ENCODE peak calls at places on chromosome 12, in four cellular contexts. F is naive thymus-derived CD4-positive, alpha-beta T cell; I is aorta; V is kidney. A is an unnamed sample. For H3K36me3 and H3K4me1, the result is how much of the 10 kb centered on the place peaks cover.

GRCh38 chr12:80170915-80171314 is 71.6 kb downstream of the OTOGL start:
- DNase-seq in F (no peak), I (no peak), V (no peak), A (no peak)

GRCh38 chr12:11787921-11788849 is 138.7 kb downstream of the ETV6 start:
- DNase-seq in F (no peak), I (no peak), V (no peak), A (no peak)

GRCh38 chr12:46921754-46922113 is 95.9 kb upstream of the SLC38A4 start:
- DNase-seq in V (no peak), F (no peak), I (no peak), A (no peak)

GRCh38 chr12:6868211-6869048 is 1.1 kb downstream of the TPI1 start:
- DNase-seq in I (no peak), F (no peak), V (peak), A (no peak)

GRCh38 chr12:101909646-101910045 is 32.3 kb downstream of the DRAM1 start:
- DNase-seq in V (no peak), F (no peak), I (no peak), A (no peak)

GRCh38 chr12:2868986-2869385 is 8.0 kb downstream of the FOXM1 start:
- DNase-seq in F (no peak), I (no peak), V (no peak), A (no peak)

GRCh38 chr12:95626854-95627253 is 75.6 kb upstream of the USP44 start:
- DNase-seq in I (no peak), F (no peak), V (no peak), A (no peak)

GRCh38 chr12:127570793-127571360 is 696.1 kb upstream of the TMEM132C start:
- DNase-seq in F (no peak), I (peak), V (no peak), A (no peak)

GRCh38 chr12:82299617-82300016 is 58.6 kb downstream of the CCDC59 start:
- DNase-seq in V (no peak), I (no peak), F (no peak), A (no peak)

GRCh38 chr12:91616401-91616800 is 433.8 kb upstream of the DCN start:
- DNase-seq in F (no peak), I (no peak), V (no peak), A (no peak)

GRCh38 chr12:124454735-124455134 is 112.7 kb downstream of the NCOR2 start:
- DNase-seq in I (peak), V (peak), F (no peak), A (no peak)

GRCh38 chr12:109058773-109059172 is 6.4 kb downstream of the USP30 start:
- DNase-seq in V (no peak), F (no peak), I (no peak), A (no peak)

GRCh38 chr12:120971299-120972180 is 6.8 kb upstream of the HNF1A start:
- DNase-seq in V (no peak), F (peak), I (no peak), A (no peak)

GRCh38 chr12:5856692-5857091 is 88.4 kb downstream of the ANO2 start:
- DNase-seq in V (no peak), I (no peak), F (no peak), A (no peak)

GRCh38 chr12:132408626-132409494 is 79.5 kb upstream of the GALNT9 start:
- DNase-seq in F (no peak), V (no peak), I (no peak), A (no peak)

GRCh38 chr12:68867606-68868005 is 59.6 kb downstream of the MDM2 start:
- DNase-seq in F (no peak), V (no peak), I (no peak), A (no peak)

GRCh38 chr12:18262514-18262913 is 1.2 kb downstream of the PIK3C2G start:
- DNase-seq in F (no peak), I (no peak), V (no peak), A (no peak)

GRCh38 chr12:49055978-49056754 is 4.4 kb downstream of the KMT2D start:
- DNase-seq in F (peak), I (peak), V (peak), A (peak)

GRCh38 chr12:12671850-12672660 is 23.9 kb downstream of the GPR19 start:
- DNase-seq in V (no peak), I (no peak), F (no peak), A (no peak)

GRCh38 chr12:3728686-3729085 is 24.2 kb downstream of the CRACR2A start:
- DNase-seq in I (no peak), V (no peak), F (no peak), A (no peak)

GRCh38 chr12:98743362-98743953 is 98.4 kb downstream of the APAF1 start:
- DNase-seq in V (no peak), I (no peak), F (no peak), A (no peak)

GRCh38 chr12:84719997-84720396 is 192.6 kb downstream of the SLC6A15 start:
- DNase-seq in I (no peak), F (no peak), V (no peak), A (no peak)

GRCh38 chr12:67726868-67727267 is 78.3 kb downstream of the DYRK2 start:
- DNase-seq in V (no peak), I (no peak), F (no peak), A (no peak)

GRCh38 chr12:24560867-24561266 is 388.0 kb downstream of the BCAT1 start:
- DNase-seq in I (peak), V (no peak), F (no peak), A (no peak)

GRCh38 chr12:96104566-96104965 is 69.2 kb upstream of the LTA4H start:
- DNase-seq in I (no peak), F (no peak), V (no peak), A (no peak)

DNA sequence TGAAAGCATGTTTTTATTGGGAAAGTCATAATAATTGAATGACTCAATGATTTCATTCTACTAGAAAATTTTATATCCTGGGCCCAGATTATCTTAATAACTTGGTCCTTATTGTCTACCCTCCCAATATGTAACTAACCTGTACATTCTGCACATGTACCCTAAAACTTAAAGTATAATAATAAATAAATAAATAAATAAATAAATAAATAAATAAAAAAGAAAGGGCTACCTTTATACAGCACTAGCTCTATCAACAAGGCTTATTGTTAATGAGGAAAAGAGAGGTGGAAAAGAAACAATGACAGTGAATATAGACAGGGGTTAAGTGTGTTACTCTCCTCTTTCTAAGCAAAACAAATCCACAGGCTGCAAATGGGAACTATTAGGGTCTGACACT is 83.6 kb downstream of the GRIN2B start:
- DNase-seq in I (no peak), V (no peak), F (no peak), A (no peak)
- H3K36me3 ChIP-seq in I (under half), V (under half), F (under half), A (under half)

GRCh38 chr12:111220363-111220762 is 148.5 kb downstream of the PHETA1 start:
- DNase-seq in I (no peak), V (no peak), F (no peak), A (no peak)
- H3K4me1 ChIP-seq in I (under half), V (under half), F (under half), A (under half)

GRCh38 chr12:53031616-53032015 is 18.2 kb upstream of the TNS2 start:
- DNase-seq in I (no peak), F (no peak), V (no peak), A (no peak)
- H3K36me3 ChIP-seq in I (under half), F (under half), V (half or more), A (half or more)

GRCh38 chr12:122184522-122184921 is 1.6 kb downstream of the LRRC43 start:
- DNase-seq in I (no peak), V (no peak), F (no peak), A (no peak)

GRCh38 chr12:122182887-122183587 is at the start of gene LRRC43:
- DNase-seq in F (peak), I (no peak), V (peak), A (no peak)

GRCh38 chr12:122185079-122185478 is 2.2 kb downstream of the LRRC43 start:
- DNase-seq in I (no peak), V (no peak), F (no peak), A (no peak)

GRCh38 chr12:122185494-122186082 is 2.7 kb downstream of the LRRC43 start:
- DNase-seq in F (no peak), I (no peak), V (no peak), A (no peak)

GRCh38 chr12:122183588-122183940 is 641 bp downstream of the LRRC43 start:
- DNase-seq in F (no peak), V (no peak), I (no peak), A (no peak)
- H3K4me1 ChIP-seq in F (under half), V (under half), I (under half), A (under half)

GRCh38 chr12:53536962-53537361 is 29.7 kb upstream of the NPFF start:
- DNase-seq in I (no peak), F (no peak), V (no peak), A (no peak)
- H3K36me3 ChIP-seq in I (under half), F (under half), V (half or more), A (half or more)

DNA sequence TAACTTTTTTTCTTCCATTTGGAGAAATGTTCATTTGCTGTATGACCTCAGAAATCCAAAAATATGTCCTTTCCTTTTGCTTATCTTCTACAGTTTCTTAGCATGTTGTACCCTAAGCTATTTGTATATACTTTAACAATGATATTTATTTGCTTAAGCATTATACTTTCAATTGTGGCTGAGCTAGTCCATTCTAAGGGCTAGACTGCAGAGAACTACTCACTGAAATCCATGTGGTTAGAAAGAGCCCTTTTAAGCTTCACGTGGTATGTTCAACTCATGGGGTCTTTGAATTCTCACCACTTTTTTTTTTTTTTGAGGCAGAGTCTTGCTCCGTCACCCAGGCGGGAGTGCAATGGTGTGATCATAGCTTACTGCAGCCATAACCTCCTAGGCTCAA is 122.5 kb downstream of the HMGA2 start:
- DNase-seq in I (no peak), V (no peak), F (no peak), A (no peak)
- H3K4me1 ChIP-seq in I (under half), V (under half), F (under half), A (under half)